ENCODE peak calls at places on chromosomes 5 and 9, in seven cellular contexts. One of them, this sample, is unnamed.

GRCh38 chr5:104400941-104401340 is 838.4 kb upstream of the NUDT12 start:
- DNase-seq in stimulated activated CD4-positive, alpha-beta T cell treated with anti-CD3 and anti-CD28 coated beads, TNF-alpha, amount 100 ng/mL, for 4 hours: no peak
- DNase-seq in mesendoderm: no peak
- DNase-seq in CD4-positive, CD25-positive, alpha-beta regulatory T cell: no peak
- DNase-seq in T follicular helper cell: no peak
- DNase-seq in NCI-H510A treated with DMSO at 0.1 percent for 48 hours: no peak
- DNase-seq in NCI-H446 treated with DMSO at 0.1 percent for 48 hours: no peak
- DNase-seq in this sample: no peak

GRCh38 chr5:142634375-142635018 is 51.4 kb downstream of the FGF1 start:
- DNase-seq in stimulated activated CD4-positive, alpha-beta T cell treated with anti-CD3 and anti-CD28 coated beads, TNF-alpha, amount 100 ng/mL, for 4 hours: no peak
- DNase-seq in mesendoderm: no peak
- DNase-seq in CD4-positive, CD25-positive, alpha-beta regulatory T cell: no peak
- DNase-seq in T follicular helper cell: no peak
- DNase-seq in NCI-H510A treated with DMSO at 0.1 percent for 48 hours: no peak
- DNase-seq in NCI-H446 treated with DMSO at 0.1 percent for 48 hours: no peak
- DNase-seq in this sample: no peak

GRCh38 chr9:16106211-16106610 is 553.4 kb downstream of the CCDC171 start:
- DNase-seq in stimulated activated CD4-positive, alpha-beta T cell treated with anti-CD3 and anti-CD28 coated beads, TNF-alpha, amount 100 ng/mL, for 4 hours: no peak
- DNase-seq in mesendoderm: peak; percentile 53
- DNase-seq in CD4-positive, CD25-positive, alpha-beta regulatory T cell: no peak
- DNase-seq in T follicular helper cell: no peak
- DNase-seq in NCI-H510A treated with DMSO at 0.1 percent for 48 hours: no peak
- DNase-seq in NCI-H446 treated with DMSO at 0.1 percent for 48 hours: no peak
- DNase-seq in this sample: no peak

GRCh38 chr5:122182491-122182921 is 53.2 kb downstream of the ZNF474 start:
- DNase-seq in stimulated activated CD4-positive, alpha-beta T cell treated with anti-CD3 and anti-CD28 coated beads, TNF-alpha, amount 100 ng/mL, for 4 hours: no peak
- DNase-seq in mesendoderm: peak; percentile 45
- DNase-seq in CD4-positive, CD25-positive, alpha-beta regulatory T cell: no peak
- DNase-seq in T follicular helper cell: no peak
- DNase-seq in NCI-H510A treated with DMSO at 0.1 percent for 48 hours: no peak
- DNase-seq in NCI-H446 treated with DMSO at 0.1 percent for 48 hours: peak; percentile 75
- DNase-seq in this sample: no peak

GRCh38 chr5:131974956-131975726 is 29.7 kb upstream of the MEIKIN start:
- DNase-seq in stimulated activated CD4-positive, alpha-beta T cell treated with anti-CD3 and anti-CD28 coated beads, TNF-alpha, amount 100 ng/mL, for 4 hours: no peak
- DNase-seq in mesendoderm: peak; percentile 6
- DNase-seq in CD4-positive, CD25-positive, alpha-beta regulatory T cell: peak; percentile 79
- DNase-seq in T follicular helper cell: no peak
- DNase-seq in NCI-H510A treated with DMSO at 0.1 percent for 48 hours: peak; percentile 44
- DNase-seq in NCI-H446 treated with DMSO at 0.1 percent for 48 hours: no peak
- DNase-seq in this sample: peak; percentile 63

GRCh38 chr5:76114192-76114795 is 31.1 kb downstream of the SV2C start:
- DNase-seq in stimulated activated CD4-positive, alpha-beta T cell treated with anti-CD3 and anti-CD28 coated beads, TNF-alpha, amount 100 ng/mL, for 4 hours: no peak
- DNase-seq in mesendoderm: peak; percentile 6
- DNase-seq in CD4-positive, CD25-positive, alpha-beta regulatory T cell: no peak
- DNase-seq in T follicular helper cell: no peak
- DNase-seq in NCI-H510A treated with DMSO at 0.1 percent for 48 hours: no peak
- DNase-seq in NCI-H446 treated with DMSO at 0.1 percent for 48 hours: no peak
- DNase-seq in this sample: no peak

GRCh38 chr5:142984016-142984415 is 213.8 kb downstream of the ARHGAP26 start:
- DNase-seq in stimulated activated CD4-positive, alpha-beta T cell treated with anti-CD3 and anti-CD28 coated beads, TNF-alpha, amount 100 ng/mL, for 4 hours: no peak
- DNase-seq in mesendoderm: no peak
- DNase-seq in CD4-positive, CD25-positive, alpha-beta regulatory T cell: no peak
- DNase-seq in T follicular helper cell: no peak
- DNase-seq in NCI-H510A treated with DMSO at 0.1 percent for 48 hours: no peak
- DNase-seq in NCI-H446 treated with DMSO at 0.1 percent for 48 hours: no peak
- DNase-seq in this sample: no peak

GRCh38 chr5:74017112-74017511 is 391.1 kb downstream of the ARHGEF28 start:
- DNase-seq in stimulated activated CD4-positive, alpha-beta T cell treated with anti-CD3 and anti-CD28 coated beads, TNF-alpha, amount 100 ng/mL, for 4 hours: no peak
- DNase-seq in mesendoderm: peak; percentile 65
- DNase-seq in CD4-positive, CD25-positive, alpha-beta regulatory T cell: no peak
- DNase-seq in T follicular helper cell: no peak
- DNase-seq in NCI-H510A treated with DMSO at 0.1 percent for 48 hours: no peak
- DNase-seq in NCI-H446 treated with DMSO at 0.1 percent for 48 hours: no peak
- DNase-seq in this sample: no peak

GRCh38 chr5:176890455-176891330 is 8.5 kb downstream of the HK3 start:
- DNase-seq in stimulated activated CD4-positive, alpha-beta T cell treated with anti-CD3 and anti-CD28 coated beads, TNF-alpha, amount 100 ng/mL, for 4 hours: no peak
- DNase-seq in mesendoderm: no peak
- DNase-seq in CD4-positive, CD25-positive, alpha-beta regulatory T cell: no peak
- DNase-seq in T follicular helper cell: no peak
- DNase-seq in NCI-H510A treated with DMSO at 0.1 percent for 48 hours: no peak
- DNase-seq in NCI-H446 treated with DMSO at 0.1 percent for 48 hours: no peak
- DNase-seq in this sample: peak; percentile 51

GRCh38 chr9:16112116-16112515 is 559.3 kb downstream of the CCDC171 start:
- DNase-seq in stimulated activated CD4-positive, alpha-beta T cell treated with anti-CD3 and anti-CD28 coated beads, TNF-alpha, amount 100 ng/mL, for 4 hours: no peak
- DNase-seq in mesendoderm: peak; percentile 38
- DNase-seq in CD4-positive, CD25-positive, alpha-beta regulatory T cell: no peak
- DNase-seq in T follicular helper cell: no peak
- DNase-seq in NCI-H510A treated with DMSO at 0.1 percent for 48 hours: no peak
- DNase-seq in NCI-H446 treated with DMSO at 0.1 percent for 48 hours: no peak
- DNase-seq in this sample: no peak

GRCh38 chr5:32859211-32859641 is 148.1 kb downstream of the NPR3 start:
- DNase-seq in stimulated activated CD4-positive, alpha-beta T cell treated with anti-CD3 and anti-CD28 coated beads, TNF-alpha, amount 100 ng/mL, for 4 hours: no peak
- DNase-seq in mesendoderm: no peak
- DNase-seq in CD4-positive, CD25-positive, alpha-beta regulatory T cell: no peak
- DNase-seq in T follicular helper cell: no peak
- DNase-seq in NCI-H510A treated with DMSO at 0.1 percent for 48 hours: no peak
- DNase-seq in NCI-H446 treated with DMSO at 0.1 percent for 48 hours: no peak
- DNase-seq in this sample: no peak

GRCh38 chr5:166695311-166695710 is 1596.1 kb upstream of the WWC1 start:
- DNase-seq in stimulated activated CD4-positive, alpha-beta T cell treated with anti-CD3 and anti-CD28 coated beads, TNF-alpha, amount 100 ng/mL, for 4 hours: no peak
- DNase-seq in mesendoderm: no peak
- DNase-seq in CD4-positive, CD25-positive, alpha-beta regulatory T cell: no peak
- DNase-seq in T follicular helper cell: no peak
- DNase-seq in NCI-H510A treated with DMSO at 0.1 percent for 48 hours: no peak
- DNase-seq in NCI-H446 treated with DMSO at 0.1 percent for 48 hours: no peak
- DNase-seq in this sample: no peak

GRCh38 chr9:95511232-95511951 is 5.4 kb downstream of the PTCH1 start:
- DNase-seq in stimulated activated CD4-positive, alpha-beta T cell treated with anti-CD3 and anti-CD28 coated beads, TNF-alpha, amount 100 ng/mL, for 4 hours: no peak
- DNase-seq in mesendoderm: peak; percentile 96
- DNase-seq in CD4-positive, CD25-positive, alpha-beta regulatory T cell: peak; percentile 47
- DNase-seq in T follicular helper cell: no peak
- DNase-seq in NCI-H510A treated with DMSO at 0.1 percent for 48 hours: peak; percentile 42
- DNase-seq in NCI-H446 treated with DMSO at 0.1 percent for 48 hours: peak; percentile 18
- DNase-seq in this sample: no peak

GRCh38 chr9:130226112-130226511 is 39.4 kb upstream of the HMCN2 start:
- DNase-seq in stimulated activated CD4-positive, alpha-beta T cell treated with anti-CD3 and anti-CD28 coated beads, TNF-alpha, amount 100 ng/mL, for 4 hours: no peak
- DNase-seq in mesendoderm: no peak
- DNase-seq in CD4-positive, CD25-positive, alpha-beta regulatory T cell: no peak
- DNase-seq in T follicular helper cell: no peak
- DNase-seq in NCI-H510A treated with DMSO at 0.1 percent for 48 hours: no peak
- DNase-seq in NCI-H446 treated with DMSO at 0.1 percent for 48 hours: no peak
- DNase-seq in this sample: no peak

GRCh38 chr9:38367898-38368297 is 24.6 kb upstream of the ALDH1B1 start:
- DNase-seq in stimulated activated CD4-positive, alpha-beta T cell treated with anti-CD3 and anti-CD28 coated beads, TNF-alpha, amount 100 ng/mL, for 4 hours: no peak
- DNase-seq in mesendoderm: no peak
- DNase-seq in CD4-positive, CD25-positive, alpha-beta regulatory T cell: no peak
- DNase-seq in T follicular helper cell: no peak
- DNase-seq in NCI-H510A treated with DMSO at 0.1 percent for 48 hours: no peak
- DNase-seq in NCI-H446 treated with DMSO at 0.1 percent for 48 hours: no peak
- DNase-seq in this sample: no peak

GRCh38 chr5:126370796-126371718 is 52.2 kb upstream of the GRAMD2B start:
- DNase-seq in stimulated activated CD4-positive, alpha-beta T cell treated with anti-CD3 and anti-CD28 coated beads, TNF-alpha, amount 100 ng/mL, for 4 hours: no peak
- DNase-seq in mesendoderm: no peak
- DNase-seq in CD4-positive, CD25-positive, alpha-beta regulatory T cell: no peak
- DNase-seq in T follicular helper cell: no peak
- DNase-seq in NCI-H510A treated with DMSO at 0.1 percent for 48 hours: no peak
- DNase-seq in NCI-H446 treated with DMSO at 0.1 percent for 48 hours: no peak
- DNase-seq in this sample: no peak

GRCh38 chr5:68562308-68562707 is 346.8 kb downstream of the PIK3R1 start:
- DNase-seq in stimulated activated CD4-positive, alpha-beta T cell treated with anti-CD3 and anti-CD28 coated beads, TNF-alpha, amount 100 ng/mL, for 4 hours: no peak
- DNase-seq in mesendoderm: peak; percentile 40
- DNase-seq in CD4-positive, CD25-positive, alpha-beta regulatory T cell: no peak
- DNase-seq in T follicular helper cell: no peak
- DNase-seq in NCI-H510A treated with DMSO at 0.1 percent for 48 hours: no peak
- DNase-seq in NCI-H446 treated with DMSO at 0.1 percent for 48 hours: peak; percentile 71
- DNase-seq in this sample: no peak

GRCh38 chr5:95563367-95563766 is 8.5 kb downstream of the ARSK start:
- DNase-seq in stimulated activated CD4-positive, alpha-beta T cell treated with anti-CD3 and anti-CD28 coated beads, TNF-alpha, amount 100 ng/mL, for 4 hours: no peak
- DNase-seq in mesendoderm: no peak
- DNase-seq in CD4-positive, CD25-positive, alpha-beta regulatory T cell: no peak
- DNase-seq in T follicular helper cell: no peak
- DNase-seq in NCI-H510A treated with DMSO at 0.1 percent for 48 hours: no peak
- DNase-seq in NCI-H446 treated with DMSO at 0.1 percent for 48 hours: no peak
- DNase-seq in this sample: no peak

GRCh38 chr9:37104183-37104889 is 16.0 kb upstream of the ZCCHC7 start:
- DNase-seq in stimulated activated CD4-positive, alpha-beta T cell treated with anti-CD3 and anti-CD28 coated beads, TNF-alpha, amount 100 ng/mL, for 4 hours: no peak
- DNase-seq in mesendoderm: peak; percentile 36
- DNase-seq in CD4-positive, CD25-positive, alpha-beta regulatory T cell: no peak
- DNase-seq in T follicular helper cell: no peak
- DNase-seq in NCI-H510A treated with DMSO at 0.1 percent for 48 hours: no peak
- DNase-seq in NCI-H446 treated with DMSO at 0.1 percent for 48 hours: no peak
- DNase-seq in this sample: no peak

GRCh38 chr9:4050686-4051315 is 249.1 kb downstream of the GLIS3 start:
- DNase-seq in stimulated activated CD4-positive, alpha-beta T cell treated with anti-CD3 and anti-CD28 coated beads, TNF-alpha, amount 100 ng/mL, for 4 hours: no peak
- DNase-seq in mesendoderm: peak; percentile 51
- DNase-seq in CD4-positive, CD25-positive, alpha-beta regulatory T cell: no peak
- DNase-seq in T follicular helper cell: no peak
- DNase-seq in NCI-H510A treated with DMSO at 0.1 percent for 48 hours: no peak
- DNase-seq in NCI-H446 treated with DMSO at 0.1 percent for 48 hours: no peak
- DNase-seq in this sample: no peak

GRCh38 chr9:97979778-97980478 is 3.2 kb upstream of the ANP32B start:
- DNase-seq in stimulated activated CD4-positive, alpha-beta T cell treated with anti-CD3 and anti-CD28 coated beads, TNF-alpha, amount 100 ng/mL, for 4 hours: no peak
- DNase-seq in mesendoderm: no peak
- DNase-seq in CD4-positive, CD25-positive, alpha-beta regulatory T cell: peak; percentile 31
- DNase-seq in T follicular helper cell: no peak
- DNase-seq in NCI-H510A treated with DMSO at 0.1 percent for 48 hours: no peak
- DNase-seq in NCI-H446 treated with DMSO at 0.1 percent for 48 hours: no peak
- DNase-seq in this sample: no peak

GRCh38 chr5:88290801-88291200 is 22.2 kb upstream of the TMEM161B start:
- DNase-seq in stimulated activated CD4-positive, alpha-beta T cell treated with anti-CD3 and anti-CD28 coated beads, TNF-alpha, amount 100 ng/mL, for 4 hours: no peak
- DNase-seq in mesendoderm: no peak
- DNase-seq in CD4-positive, CD25-positive, alpha-beta regulatory T cell: no peak
- DNase-seq in T follicular helper cell: no peak
- DNase-seq in NCI-H510A treated with DMSO at 0.1 percent for 48 hours: no peak
- DNase-seq in NCI-H446 treated with DMSO at 0.1 percent for 48 hours: no peak
- DNase-seq in this sample: no peak

GRCh38 chr5:151686673-151687378 is at the start of gene SPARC:
- DNase-seq in stimulated activated CD4-positive, alpha-beta T cell treated with anti-CD3 and anti-CD28 coated beads, TNF-alpha, amount 100 ng/mL, for 4 hours: no peak
- DNase-seq in mesendoderm: peak; percentile 97
- DNase-seq in CD4-positive, CD25-positive, alpha-beta regulatory T cell: peak; percentile 21
- DNase-seq in T follicular helper cell: no peak
- DNase-seq in NCI-H510A treated with DMSO at 0.1 percent for 48 hours: peak; percentile 35
- DNase-seq in NCI-H446 treated with DMSO at 0.1 percent for 48 hours: no peak
- DNase-seq in this sample: peak; percentile 78

GRCh38 chr5:58629190-58630159 is 46.6 kb downstream of the RAB3C start:
- DNase-seq in stimulated activated CD4-positive, alpha-beta T cell treated with anti-CD3 and anti-CD28 coated beads, TNF-alpha, amount 100 ng/mL, for 4 hours: no peak
- DNase-seq in mesendoderm: no peak
- DNase-seq in CD4-positive, CD25-positive, alpha-beta regulatory T cell: no peak
- DNase-seq in T follicular helper cell: no peak
- DNase-seq in NCI-H510A treated with DMSO at 0.1 percent for 48 hours: no peak
- DNase-seq in NCI-H446 treated with DMSO at 0.1 percent for 48 hours: no peak
- DNase-seq in this sample: no peak

GRCh38 chr5:76482961-76483360 is 79.9 kb downstream of the IQGAP2 start:
- DNase-seq in stimulated activated CD4-positive, alpha-beta T cell treated with anti-CD3 and anti-CD28 coated beads, TNF-alpha, amount 100 ng/mL, for 4 hours: no peak
- DNase-seq in mesendoderm: no peak
- DNase-seq in CD4-positive, CD25-positive, alpha-beta regulatory T cell: no peak
- DNase-seq in T follicular helper cell: no peak
- DNase-seq in NCI-H510A treated with DMSO at 0.1 percent for 48 hours: peak; percentile 19
- DNase-seq in NCI-H446 treated with DMSO at 0.1 percent for 48 hours: no peak
- DNase-seq in this sample: no peak